ENCODE peak calls at places on chromosomes 7 and 10, in seven cellular contexts. One of them, this sample, is unnamed.

GRCh38 chr7:34168013-34168412 is 262.7 kb downstream of the BMPER start:
- DNase-seq in HFFc6: no peak
- DNase-seq in Panc1: no peak
- DNase-seq in lung: no peak
- DNase-seq in RWPE1: no peak
- DNase-seq in nephron progenitor cell: no peak
- DNase-seq in IMR-90: no peak
- DNase-seq in this sample: no peak

GRCh38 chr7:130292682-130293257 is at the start of gene CPA4:
- DNase-seq in HFFc6: peak; percentile 99
- DNase-seq in Panc1: peak; percentile 65
- DNase-seq in lung: no peak
- DNase-seq in RWPE1: peak; percentile 84
- DNase-seq in nephron progenitor cell: no peak
- DNase-seq in IMR-90: peak; percentile 99
- DNase-seq in this sample: no peak

GRCh38 chr10:78411716-78412115 is 378.1 kb downstream of the RPS24 start:
- DNase-seq in HFFc6: no peak
- DNase-seq in Panc1: no peak
- DNase-seq in lung: no peak
- DNase-seq in RWPE1: no peak
- DNase-seq in nephron progenitor cell: no peak
- DNase-seq in IMR-90: no peak
- DNase-seq in this sample: no peak

GRCh38 chr7:80127412-80128150 is 7.0 kb upstream of the GNAI1 start:
- DNase-seq in HFFc6: no peak
- DNase-seq in Panc1: no peak
- DNase-seq in lung: no peak
- DNase-seq in RWPE1: no peak
- DNase-seq in nephron progenitor cell: no peak
- DNase-seq in IMR-90: no peak
- DNase-seq in this sample: peak; percentile 12

GRCh38 chr7:91759205-91759863 is 121.2 kb downstream of the MTERF1 start:
- DNase-seq in HFFc6: no peak
- DNase-seq in Panc1: peak; percentile 22
- DNase-seq in lung: peak; percentile 73
- DNase-seq in RWPE1: no peak
- DNase-seq in nephron progenitor cell: peak; percentile 48
- DNase-seq in IMR-90: no peak
- DNase-seq in this sample: peak; percentile 87

GRCh38 chr10:118096022-118096421 is 49.3 kb upstream of the RAB11FIP2 start:
- DNase-seq in HFFc6: no peak
- DNase-seq in Panc1: no peak
- DNase-seq in lung: no peak
- DNase-seq in RWPE1: no peak
- DNase-seq in nephron progenitor cell: no peak
- DNase-seq in IMR-90: no peak
- DNase-seq in this sample: no peak

GRCh38 chr10:44925224-44925623 is 14.1 kb downstream of the TMEM72 start:
- DNase-seq in HFFc6: no peak
- DNase-seq in Panc1: no peak
- DNase-seq in lung: no peak
- DNase-seq in RWPE1: no peak
- DNase-seq in nephron progenitor cell: peak; percentile 63
- DNase-seq in IMR-90: peak; percentile 6
- DNase-seq in this sample: peak; percentile 53

GRCh38 chr10:16944081-16944922 is 127.1 kb upstream of the RSU1 start:
- DNase-seq in HFFc6: peak; percentile 64
- DNase-seq in Panc1: no peak
- DNase-seq in lung: no peak
- DNase-seq in RWPE1: no peak
- DNase-seq in nephron progenitor cell: no peak
- DNase-seq in IMR-90: peak; percentile 69
- DNase-seq in this sample: no peak

GRCh38 chr10:127755758-127756157 is 18.8 kb downstream of the FOXI2 start:
- DNase-seq in HFFc6: no peak
- DNase-seq in Panc1: no peak
- DNase-seq in lung: peak; percentile 46
- DNase-seq in RWPE1: no peak
- DNase-seq in nephron progenitor cell: no peak
- DNase-seq in IMR-90: no peak
- DNase-seq in this sample: no peak

GRCh38 chr10:79339266-79339665 is 8.0 kb upstream of the PPIF start:
- DNase-seq in HFFc6: no peak
- DNase-seq in Panc1: no peak
- DNase-seq in lung: no peak
- DNase-seq in RWPE1: no peak
- DNase-seq in nephron progenitor cell: no peak
- DNase-seq in IMR-90: no peak
- DNase-seq in this sample: no peak

GRCh38 chr7:46034056-46034768 is 113.1 kb upstream of the IGFBP3 start:
- DNase-seq in HFFc6: peak; percentile 55
- DNase-seq in Panc1: no peak
- DNase-seq in lung: no peak
- DNase-seq in RWPE1: no peak
- DNase-seq in nephron progenitor cell: no peak
- DNase-seq in IMR-90: peak; percentile 79
- DNase-seq in this sample: no peak

GRCh38 chr7:106345421-106346166 is 60.8 kb upstream of the NAMPT start:
- DNase-seq in HFFc6: no peak
- DNase-seq in Panc1: no peak
- DNase-seq in lung: no peak
- DNase-seq in RWPE1: peak; percentile 19
- DNase-seq in nephron progenitor cell: no peak
- DNase-seq in IMR-90: peak; percentile 61
- DNase-seq in this sample: no peak

GRCh38 chr7:40507166-40507565 is 372.4 kb downstream of the SUGCT start:
- DNase-seq in HFFc6: no peak
- DNase-seq in Panc1: no peak
- DNase-seq in lung: no peak
- DNase-seq in RWPE1: no peak
- DNase-seq in nephron progenitor cell: no peak
- DNase-seq in IMR-90: no peak
- DNase-seq in this sample: no peak

GRCh38 chr7:129959480-129960332 is 6.9 kb upstream of the UBE2H start:
- DNase-seq in HFFc6: no peak
- DNase-seq in Panc1: no peak
- DNase-seq in lung: no peak
- DNase-seq in RWPE1: no peak
- DNase-seq in nephron progenitor cell: no peak
- DNase-seq in IMR-90: no peak
- DNase-seq in this sample: no peak

GRCh38 chr7:152520861-152521302 is 85.1 kb upstream of the KMT2C start:
- DNase-seq in HFFc6: no peak
- DNase-seq in Panc1: no peak
- DNase-seq in lung: no peak
- DNase-seq in RWPE1: no peak
- DNase-seq in nephron progenitor cell: no peak
- DNase-seq in IMR-90: no peak
- DNase-seq in this sample: no peak

GRCh38 chr10:79377557-79378382 is 30.5 kb downstream of the PPIF start:
- DNase-seq in HFFc6: no peak
- DNase-seq in Panc1: no peak
- DNase-seq in lung: no peak
- DNase-seq in RWPE1: no peak
- DNase-seq in nephron progenitor cell: no peak
- DNase-seq in IMR-90: no peak
- DNase-seq in this sample: no peak

GRCh38 chr7:27734583-27734982 is 5.4 kb upstream of the TAX1BP1 start:
- DNase-seq in HFFc6: no peak
- DNase-seq in Panc1: no peak
- DNase-seq in lung: no peak
- DNase-seq in RWPE1: no peak
- DNase-seq in nephron progenitor cell: no peak
- DNase-seq in IMR-90: no peak
- DNase-seq in this sample: no peak

GRCh38 chr10:59098811-59099452 is 77.5 kb upstream of the PHYHIPL start:
- DNase-seq in HFFc6: peak; percentile 63
- DNase-seq in Panc1: no peak
- DNase-seq in lung: no peak
- DNase-seq in RWPE1: no peak
- DNase-seq in nephron progenitor cell: peak; percentile 2
- DNase-seq in IMR-90: peak; percentile 41
- DNase-seq in this sample: no peak

GRCh38 chr10:11473128-11473760 is 138.2 kb downstream of the USP6NL start:
- DNase-seq in HFFc6: no peak
- DNase-seq in Panc1: no peak
- DNase-seq in lung: no peak
- DNase-seq in RWPE1: no peak
- DNase-seq in nephron progenitor cell: no peak
- DNase-seq in IMR-90: no peak
- DNase-seq in this sample: no peak

GRCh38 chr10:69629519-69629896 is 539 bp upstream of the FAM241B start:
- DNase-seq in HFFc6: no peak
- DNase-seq in Panc1: no peak
- DNase-seq in lung: peak; percentile 13
- DNase-seq in RWPE1: no peak
- DNase-seq in nephron progenitor cell: no peak
- DNase-seq in IMR-90: no peak
- DNase-seq in this sample: no peak

GRCh38 chr7:1418505-1419309 is 40.6 kb downstream of the MICALL2 start:
- DNase-seq in HFFc6: no peak
- DNase-seq in Panc1: no peak
- DNase-seq in lung: no peak
- DNase-seq in RWPE1: peak; percentile 53
- DNase-seq in nephron progenitor cell: no peak
- DNase-seq in IMR-90: peak; percentile 13
- DNase-seq in this sample: no peak

GRCh38 chr7:1671876-1672451 is 1.9 kb downstream of the ELFN1 start:
- DNase-seq in HFFc6: no peak
- DNase-seq in Panc1: no peak
- DNase-seq in lung: no peak
- DNase-seq in RWPE1: no peak
- DNase-seq in nephron progenitor cell: no peak
- DNase-seq in IMR-90: no peak
- DNase-seq in this sample: no peak

GRCh38 chr10:126090911-126091728 is 194.8 kb downstream of the FANK1 start:
- DNase-seq in HFFc6: peak; percentile 96
- DNase-seq in Panc1: peak; percentile 60
- DNase-seq in lung: no peak
- DNase-seq in RWPE1: peak; percentile 96
- DNase-seq in nephron progenitor cell: no peak
- DNase-seq in IMR-90: peak; percentile 97
- DNase-seq in this sample: peak; percentile 4

DNA sequence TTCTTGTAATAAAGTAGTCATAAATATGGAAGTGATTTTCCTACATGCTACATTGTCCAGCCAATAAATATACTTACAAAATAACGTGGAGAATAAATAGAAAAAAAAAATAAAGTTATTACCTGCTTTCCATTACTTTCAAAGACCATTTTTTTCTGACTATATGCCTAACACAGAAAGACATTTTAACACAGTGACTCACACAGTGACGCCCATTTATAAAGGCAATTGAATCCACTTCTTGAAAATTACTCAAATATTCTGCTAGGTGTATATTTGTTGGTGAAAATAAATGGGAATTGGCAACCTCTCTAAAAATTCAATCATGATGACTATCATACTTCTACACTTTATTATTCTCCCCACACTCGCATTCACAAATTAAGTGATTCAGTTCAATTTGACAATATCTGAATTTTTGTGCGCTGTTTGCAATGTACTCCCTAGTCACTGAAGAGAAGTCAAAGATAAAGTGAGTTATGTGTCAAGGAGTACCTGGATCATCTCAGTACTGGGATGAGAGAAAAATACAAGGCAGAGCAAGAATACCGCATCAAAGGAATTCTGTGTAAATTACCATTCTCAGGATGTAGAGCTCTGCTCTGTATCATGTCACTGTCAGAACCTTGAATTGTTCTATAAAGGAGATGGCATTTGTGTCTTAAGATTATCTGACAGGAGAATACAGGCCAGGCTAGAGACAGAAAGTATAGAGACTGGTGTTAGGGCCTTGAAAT is 642.7 kb downstream of the IPMK start:
- DNase-seq in HFFc6: no peak
- DNase-seq in Panc1: no peak
- DNase-seq in lung: no peak
- DNase-seq in RWPE1: peak; percentile 4
- DNase-seq in nephron progenitor cell: no peak
- DNase-seq in IMR-90: no peak
- DNase-seq in this sample: no peak
- TF ChIP-seq CTCF in HFFc6: no peak
- TF ChIP-seq CTCF in Panc1: no peak
- TF ChIP-seq CTCF in lung: no peak
- TF ChIP-seq CTCF in RWPE1: no peak
- TF ChIP-seq CTCF in nephron progenitor cell: no peak
- TF ChIP-seq CTCF in IMR-90: no peak
- TF ChIP-seq CTCF in this sample: no peak

DNA sequence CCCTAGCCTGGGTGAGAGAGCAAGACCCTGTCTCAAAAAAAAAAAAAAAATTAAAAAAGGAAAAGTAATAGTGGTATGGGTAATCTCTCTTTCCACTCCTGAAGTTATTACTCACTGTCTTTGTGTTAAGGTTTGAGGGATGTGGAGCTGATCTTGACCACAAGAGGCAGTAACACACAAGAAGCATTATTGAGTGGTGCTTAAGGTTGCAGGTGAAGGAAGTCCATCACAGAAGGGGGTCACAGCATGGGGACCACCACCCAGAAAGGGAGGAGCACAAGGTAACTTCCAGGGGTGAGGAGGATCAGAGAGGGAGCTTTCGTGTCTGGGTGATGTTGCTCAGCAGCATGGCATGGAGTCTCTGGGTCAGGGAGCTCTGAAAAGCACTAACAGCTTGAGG is 100.2 kb upstream of the DNAJC1 start:
- DNase-seq in HFFc6: no peak
- DNase-seq in Panc1: no peak
- DNase-seq in lung: no peak
- DNase-seq in RWPE1: peak; percentile 31
- DNase-seq in nephron progenitor cell: no peak
- DNase-seq in IMR-90: no peak
- DNase-seq in this sample: no peak
- TF ChIP-seq CTCF in HFFc6: peak; percentile 20
- TF ChIP-seq CTCF in Panc1: peak; percentile 59
- TF ChIP-seq CTCF in lung: no peak
- TF ChIP-seq CTCF in RWPE1: no peak
- TF ChIP-seq CTCF in nephron progenitor cell: peak; percentile 34
- TF ChIP-seq CTCF in IMR-90: no peak
- TF ChIP-seq CTCF in this sample: no peak

GRCh38 chr7:54109501-54109900 is 432.7 kb upstream of the VSTM2A start:
- DNase-seq in HFFc6: no peak
- DNase-seq in Panc1: no peak
- DNase-seq in lung: no peak
- DNase-seq in RWPE1: peak; percentile 64
- DNase-seq in nephron progenitor cell: no peak
- DNase-seq in IMR-90: no peak
- DNase-seq in this sample: no peak
- TF ChIP-seq CTCF in HFFc6: no peak
- TF ChIP-seq CTCF in Panc1: no peak
- TF ChIP-seq CTCF in lung: no peak
- TF ChIP-seq CTCF in RWPE1: no peak
- TF ChIP-seq CTCF in nephron progenitor cell: no peak
- TF ChIP-seq CTCF in IMR-90: no peak
- TF ChIP-seq CTCF in this sample: no peak

DNA sequence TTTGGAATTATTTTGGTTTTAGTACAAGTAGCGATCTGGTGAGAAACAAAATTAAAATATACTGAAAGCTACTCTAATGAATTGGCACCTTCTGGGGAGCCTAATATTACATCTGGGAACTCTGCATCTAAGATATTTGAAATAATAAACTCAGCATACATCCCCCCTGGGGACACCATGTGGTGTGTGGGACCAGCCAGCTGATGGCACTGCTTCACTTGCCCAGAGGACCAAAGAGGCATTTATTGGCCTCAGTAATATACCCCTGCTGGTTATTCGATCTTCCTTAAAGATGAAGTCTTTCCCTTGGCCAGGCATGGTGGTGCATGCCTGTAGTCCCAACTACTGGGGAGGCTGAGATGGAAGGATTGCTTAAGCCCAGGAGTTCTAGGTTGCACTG is 195.1 kb upstream of the AUTS2 start:
- DNase-seq in HFFc6: no peak
- DNase-seq in Panc1: no peak
- DNase-seq in lung: no peak
- DNase-seq in RWPE1: no peak
- DNase-seq in nephron progenitor cell: peak; percentile 10
- DNase-seq in IMR-90: no peak
- DNase-seq in this sample: no peak
- TF ChIP-seq CTCF in HFFc6: no peak
- TF ChIP-seq CTCF in Panc1: no peak
- TF ChIP-seq CTCF in lung: no peak
- TF ChIP-seq CTCF in RWPE1: no peak
- TF ChIP-seq CTCF in nephron progenitor cell: no peak
- TF ChIP-seq CTCF in IMR-90: no peak
- TF ChIP-seq CTCF in this sample: no peak